ENCODE peak calls at places on chromosomes 12 and 14, in seven cellular contexts. J is RPMI7951, Q is kidney epithelial cell, D is occipital lobe, T is lower leg skin, E is cardiac muscle cell, M is caudate nucleus. Z is an unnamed sample.
A peak's percentile ranks its signal among the peaks of the same experiment; 100 is the strongest.

GRCh38 chr12:116629451-116629850 is 70.3 kb downstream of the MAP1LC3B2 start:
- DNase-seq in Q (no peak), T (no peak), J (no peak), E (no peak), M (no peak), D (no peak), Z (no peak)

GRCh38 chr14:68665792-68666195 is 127.1 kb downstream of the ZFP36L1 start:
- DNase-seq in Q (no peak), E (peak; percentile 53), T (no peak), J (no peak), M (no peak), D (no peak), Z (no peak)

GRCh38 chr14:74706101-74706500 is 6.8 kb downstream of the AREL1 start:
- DNase-seq in T (no peak), Q (peak; percentile 12), M (no peak), J (no peak), D (no peak), E (no peak), Z (no peak)

GRCh38 chr12:84594157-84594556 is 318.4 kb downstream of the SLC6A15 start:
- DNase-seq in M (no peak), Q (no peak), T (no peak), J (no peak), D (no peak), E (no peak), Z (no peak)

GRCh38 chr14:26730929-26731618 is 133.2 kb upstream of the NOVA1 start:
- DNase-seq in M (no peak), E (peak; percentile 53), Q (no peak), T (no peak), D (no peak), J (peak; percentile 2), Z (no peak)

GRCh38 chr12:97131220-97131981 is 224.3 kb downstream of the NEDD1 start:
- DNase-seq in E (no peak), M (no peak), D (no peak), J (no peak), T (no peak), Q (no peak), Z (no peak)

GRCh38 chr12:92912052-92912451 is 17.0 kb downstream of the EEA1 start:
- DNase-seq in T (peak; percentile 35), J (peak; percentile 87), Q (no peak), E (no peak), M (no peak), D (no peak), Z (no peak)

GRCh38 chr12:104218935-104219334 is 3.4 kb downstream of the TXNRD1 start:
- DNase-seq in M (no peak), Q (no peak), D (no peak), J (peak; percentile 26), T (no peak), E (no peak), Z (no peak)

GRCh38 chr14:68534301-68534700 is 258.6 kb downstream of the ZFP36L1 start:
- DNase-seq in D (no peak), E (no peak), J (no peak), Q (no peak), T (no peak), M (no peak), Z (no peak)

GRCh38 chr12:57521475-57522018 is 1.1 kb upstream of the MBD6 start:
- DNase-seq in T (peak; percentile 51), D (peak; percentile 17), J (peak; percentile 59), E (peak; percentile 69), Q (no peak), M (peak; percentile 7), Z (peak; percentile 40)

GRCh38 chr12:98591209-98591608 is 2.3 kb upstream of the SLC25A3 start:
- DNase-seq in D (no peak), Q (no peak), T (no peak), M (no peak), E (no peak), J (no peak), Z (no peak)

GRCh38 chr14:38578278-38578681 is 322.4 kb upstream of the CLEC14A start:
- DNase-seq in J (no peak), D (no peak), Q (no peak), T (no peak), M (no peak), E (no peak), Z (no peak)

GRCh38 chr14:61342486-61342885 is 21.1 kb downstream of the PRKCH start:
- DNase-seq in D (no peak), M (no peak), Q (no peak), T (no peak), E (no peak), J (no peak), Z (peak; percentile 80)

GRCh38 chr14:20427231-20428009 is 8.5 kb downstream of the KLHL33 start:
- DNase-seq in E (no peak), M (no peak), T (no peak), Q (peak; percentile 26), J (peak; percentile 71), D (no peak), Z (no peak)

GRCh38 chr12:182381-182883 is 31.5 kb downstream of the SLC6A12 start:
- DNase-seq in M (no peak), J (peak; percentile 43), Q (peak; percentile 61), T (no peak), D (no peak), E (no peak), Z (no peak)

GRCh38 chr12:79549531-79550271 is 141.1 kb downstream of the PAWR start:
- DNase-seq in E (peak; percentile 20), D (no peak), Q (no peak), J (no peak), T (no peak), M (no peak), Z (no peak)

GRCh38 chr12:57793920-57794319 is 11.3 kb downstream of the TSFM start:
- DNase-seq in D (no peak), M (no peak), Q (no peak), T (no peak), J (peak; percentile 68), E (no peak), Z (no peak)

GRCh38 chr12:44477331-44477980 is 398.7 kb downstream of the NELL2 start:
- DNase-seq in T (no peak), D (no peak), Q (no peak), E (no peak), J (no peak), M (no peak), Z (no peak)

GRCh38 chr12:12508612-12509011 is 54.1 kb downstream of the DUSP16 start:
- DNase-seq in J (no peak), Q (no peak), M (no peak), T (no peak), D (no peak), E (no peak), Z (no peak)

Z was measured in natural killer cell.